ENCODE peak calls at places on chromosome 9, in six cellular contexts. L, U, X, N, I and M are unnamed samples.
A peak's percentile ranks its signal among the peaks of the same experiment; 100 is the strongest.

GRCh38 chr9:18980124-18980660 is 52.8 kb downstream of the SAXO1 start:
- DNase-seq in X (no peak), U (no peak), I (no peak), L (no peak), N (no peak), M (no peak)

GRCh38 chr9:130010151-130010988 is 32.6 kb downstream of the FNBP1 start:
- DNase-seq in U (no peak), N (no peak), I (no peak), X (no peak), L (no peak), M (peak; percentile 11)

GRCh38 chr9:81250041-81250440 is 439.3 kb downstream of the TLE1 start:
- DNase-seq in L (no peak), U (no peak), X (no peak), I (no peak), N (no peak), M (no peak)

GRCh38 chr9:95044731-95045508 is 272.6 kb downstream of the FANCC start:
- DNase-seq in U (no peak), L (no peak), I (peak; percentile 89), X (peak; percentile 77), N (peak; percentile 89), M (peak; percentile 38)

GRCh38 chr9:8114826-8115225 is 315.2 kb upstream of the DMAC1 start:
- DNase-seq in X (no peak), I (no peak), L (no peak), U (no peak), N (no peak), M (no peak)

GRCh38 chr9:75715360-75715759 is 175.1 kb upstream of the PCSK5 start:
- DNase-seq in U (no peak), I (no peak), L (no peak), N (no peak), X (no peak), M (no peak)

GRCh38 chr9:134768332-134769083 is 112.1 kb upstream of the FCN2 start:
- DNase-seq in L (no peak), X (no peak), N (no peak), U (no peak), I (no peak), M (no peak)

GRCh38 chr9:134983094-134983493 is 65.4 kb upstream of the FCN1 start:
- DNase-seq in L (no peak), I (peak; percentile 80), X (peak; percentile 30), U (peak; percentile 51), N (no peak), M (no peak)

GRCh38 chr9:127418037-127418471 is 6.1 kb upstream of the ZNF79 start:
- DNase-seq in N (peak; percentile 61), L (no peak), X (no peak), U (no peak), I (peak; percentile 83), M (no peak)

GRCh38 chr9:73270967-73271722 is 119.5 kb downstream of the ANXA1 start:
- DNase-seq in X (no peak), I (no peak), U (no peak), N (peak; percentile 77), L (no peak), M (no peak)

GRCh38 chr9:133701981-133702797 is 36.0 kb downstream of the SARDH start:
- DNase-seq in L (no peak), U (peak; percentile 56), I (no peak), N (no peak), X (no peak), M (peak; percentile 32)

GRCh38 chr9:111147021-111147420 is 108.8 kb upstream of the LPAR1 start:
- DNase-seq in X (no peak), U (no peak), N (no peak), I (no peak), L (no peak), M (no peak)

GRCh38 chr9:126299706-126300276 is 26.8 kb upstream of the MVB12B start:
- DNase-seq in N (no peak), X (no peak), U (no peak), L (no peak), I (no peak), M (no peak)

GRCh38 chr9:86994231-86994630 is 46.9 kb upstream of the GAS1 start:
- DNase-seq in X (no peak), I (no peak), L (no peak), N (no peak), U (no peak), M (no peak)

GRCh38 chr9:128175743-128176142 is 15.6 kb downstream of the CIZ1 start:
- DNase-seq in X (no peak), L (no peak), N (no peak), I (no peak), U (no peak), M (no peak)

GRCh38 chr9:13481274-13481673 is 201.8 kb upstream of the MPDZ start:
- DNase-seq in X (no peak), L (no peak), N (no peak), I (no peak), U (no peak), M (no peak)

GRCh38 chr9:131693651-131694597 is 46.0 kb downstream of the RAPGEF1 start:
- DNase-seq in I (no peak), U (no peak), L (no peak), N (no peak), X (no peak), M (no peak)

GRCh38 chr9:36134761-36135505 is 1.6 kb upstream of the GLIPR2 start:
- DNase-seq in N (no peak), U (peak; percentile 25), L (no peak), X (no peak), I (no peak), M (no peak)

GRCh38 chr9:105144076-105144475 is 100.4 kb upstream of the SLC44A1 start:
- DNase-seq in L (no peak), I (no peak), U (no peak), N (no peak), X (no peak), M (no peak)

GRCh38 chr9:105147095-105147871 is 97.2 kb upstream of the SLC44A1 start:
- DNase-seq in N (no peak), I (no peak), U (no peak), X (no peak), L (no peak), M (peak; percentile 25)

GRCh38 chr9:105144841-105145240 is 99.6 kb upstream of the SLC44A1 start:
- DNase-seq in I (no peak), X (no peak), U (no peak), N (no peak), L (no peak), M (no peak)

GRCh38 chr9:105148328-105149006 is 96.0 kb upstream of the SLC44A1 start:
- DNase-seq in L (no peak), I (peak; percentile 59), X (no peak), U (no peak), N (peak; percentile 29), M (no peak)

DNA sequence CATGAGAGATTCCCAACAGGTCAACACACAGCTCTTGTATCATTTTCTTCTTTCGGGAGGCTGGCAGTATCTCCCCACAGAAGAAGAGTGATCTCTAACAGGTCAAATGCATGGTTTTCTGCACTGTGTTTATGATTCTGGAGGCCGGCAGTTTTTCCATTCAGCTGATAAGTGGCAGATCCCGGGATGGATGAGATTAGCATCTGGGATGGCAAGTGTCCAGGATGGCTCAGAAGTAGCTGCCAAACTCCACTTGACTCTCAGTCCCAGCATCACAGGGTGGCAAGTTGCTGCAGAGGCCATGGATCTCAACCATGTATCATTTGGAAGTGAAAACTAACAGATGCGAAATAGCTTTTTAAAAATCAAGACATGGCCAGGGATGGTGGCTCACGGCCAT is 97.8 kb upstream of the SLC44A1 start:
- DNase-seq in N (no peak), U (no peak), X (no peak), L (no peak), I (no peak), M (no peak)
- TF ChIP-seq EP300 in N (no peak), U (no peak), X (no peak), L (no peak), I (no peak), M (no peak)

GRCh38 chr9:109311731-109312130 is 9.1 kb downstream of the EPB41L4B start:
- DNase-seq in X (no peak), N (no peak), L (no peak), I (no peak), U (no peak), M (no peak)
- TF ChIP-seq EP300 in X (no peak), N (no peak), L (no peak), I (no peak), U (no peak), M (no peak)

GRCh38 chr9:98220911-98221310 is 28.5 kb upstream of the CORO2A start:
- DNase-seq in L (no peak), N (no peak), I (no peak), U (no peak), X (peak; percentile 51), M (no peak)

GRCh38 chr9:98225015-98225442 is 30.4 kb downstream of the TBC1D2 start:
- DNase-seq in N (no peak), L (no peak), U (no peak), I (no peak), X (no peak), M (peak; percentile 51)

GRCh38 chr9:98219794-98220370 is 27.4 kb upstream of the CORO2A start:
- DNase-seq in I (no peak), N (no peak), X (no peak), U (no peak), L (no peak), M (no peak)

GRCh38 chr9:98226516-98226915 is 28.9 kb downstream of the TBC1D2 start:
- DNase-seq in N (no peak), U (no peak), I (no peak), X (no peak), L (no peak), M (no peak)

GRCh38 chr9:98222885-98223640 is 30.6 kb upstream of the CORO2A start:
- DNase-seq in I (no peak), U (no peak), X (no peak), L (no peak), N (peak; percentile 79), M (no peak)
- TF ChIP-seq EP300 in I (no peak), U (no peak), X (no peak), L (no peak), N (peak; percentile 61), M (no peak)

GRCh38 chr9:124280176-124280691 is 22.5 kb downstream of the NEK6 start:
- DNase-seq in I (no peak), N (no peak), L (no peak), U (no peak), X (no peak), M (no peak)

GRCh38 chr9:124281934-124282351 is 24.2 kb downstream of the NEK6 start:
- DNase-seq in L (no peak), N (no peak), I (no peak), U (no peak), X (peak; percentile 51), M (peak; percentile 63)

GRCh38 chr9:124278054-124278540 is 20.3 kb downstream of the NEK6 start:
- DNase-seq in L (no peak), X (no peak), I (no peak), U (no peak), N (peak; percentile 78), M (no peak)

GRCh38 chr9:124277420-124277819 is 19.7 kb downstream of the NEK6 start:
- DNase-seq in N (no peak), L (no peak), I (no peak), U (no peak), X (no peak), M (no peak)

DNA sequence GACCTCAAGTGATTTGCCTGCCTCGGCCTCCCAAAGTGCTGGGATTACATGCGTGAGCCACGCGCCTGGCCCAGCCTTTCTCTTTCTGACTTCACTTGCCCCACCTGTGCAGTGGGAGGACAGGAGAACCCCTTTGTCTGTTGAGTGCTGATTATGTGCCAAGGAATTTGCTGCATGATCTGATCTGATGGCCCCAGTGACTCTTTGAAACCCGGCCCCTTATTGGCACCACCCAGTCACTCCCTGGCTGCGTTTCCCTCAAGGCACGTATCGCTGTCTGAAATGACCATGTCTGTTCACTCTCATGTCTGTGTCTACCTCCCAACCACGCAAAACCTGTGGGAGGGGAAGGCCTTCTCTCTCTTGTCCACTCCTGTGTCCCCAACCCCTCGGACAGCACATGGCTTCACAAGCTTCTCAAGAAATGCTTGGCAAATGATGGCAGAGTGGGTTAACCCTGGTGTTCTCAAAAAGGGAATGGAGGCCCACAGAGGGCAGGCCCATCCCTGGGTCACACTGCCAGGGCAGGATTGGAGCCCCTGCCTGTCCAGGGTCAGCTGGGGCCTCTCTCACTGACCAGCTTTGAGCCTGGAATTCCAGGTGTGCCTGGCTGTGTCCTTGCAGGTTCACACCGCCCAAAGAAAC is 21.9 kb downstream of the NEK6 start:
- DNase-seq in L (no peak), U (no peak), I (no peak), X (no peak), N (no peak), M (no peak)
- TF ChIP-seq EP300 in L (no peak), U (no peak), I (no peak), X (no peak), N (no peak), M (no peak)